ENCODE peak calls at places on chromosome 11, in seven cellular contexts. One of them, this sample, is unnamed. For H3K36me3, the result is how much of the 10 kb centered on the place peaks cover.

GRCh38 chr11:96263361-96263763 is 79.6 kb downstream of the MAML2 start:
- DNase-seq in CD4-positive, CD25-positive, alpha-beta regulatory T cell: no peak
- DNase-seq in Karpas-422: no peak
- DNase-seq in BE2C: no peak
- DNase-seq in neural progenitor cell: no peak
- DNase-seq in HCT116: no peak
- DNase-seq in fibroblast of lung: peak
- DNase-seq in this sample: no peak

GRCh38 chr11:44774131-44774530 is 47.4 kb downstream of the TSPAN18 start:
- DNase-seq in CD4-positive, CD25-positive, alpha-beta regulatory T cell: no peak
- DNase-seq in Karpas-422: peak
- DNase-seq in BE2C: peak
- DNase-seq in neural progenitor cell: no peak
- DNase-seq in HCT116: no peak
- DNase-seq in fibroblast of lung: no peak
- DNase-seq in this sample: no peak

GRCh38 chr11:118740892-118741291 is 50.1 kb downstream of the DDX6 start:
- DNase-seq in CD4-positive, CD25-positive, alpha-beta regulatory T cell: no peak
- DNase-seq in Karpas-422: no peak
- DNase-seq in BE2C: no peak
- DNase-seq in neural progenitor cell: no peak
- DNase-seq in HCT116: no peak
- DNase-seq in fibroblast of lung: no peak
- DNase-seq in this sample: no peak

GRCh38 chr11:10456519-10456918 is 1.5 kb downstream of the AMPD3 start:
- DNase-seq in CD4-positive, CD25-positive, alpha-beta regulatory T cell: peak
- DNase-seq in Karpas-422: peak
- DNase-seq in BE2C: peak
- DNase-seq in neural progenitor cell: peak
- DNase-seq in HCT116: no peak
- DNase-seq in fibroblast of lung: no peak
- DNase-seq in this sample: no peak

GRCh38 chr11:64340671-64341335 is 799 bp downstream of the CCDC88B start:
- DNase-seq in CD4-positive, CD25-positive, alpha-beta regulatory T cell: peak
- DNase-seq in Karpas-422: peak
- DNase-seq in BE2C: peak
- DNase-seq in neural progenitor cell: peak
- DNase-seq in HCT116: no peak
- DNase-seq in fibroblast of lung: no peak
- DNase-seq in this sample: no peak

GRCh38 chr11:68503281-68503687 is 42.7 kb downstream of the PPP6R3 start:
- DNase-seq in CD4-positive, CD25-positive, alpha-beta regulatory T cell: no peak
- DNase-seq in Karpas-422: no peak
- DNase-seq in BE2C: no peak
- DNase-seq in neural progenitor cell: no peak
- DNase-seq in HCT116: no peak
- DNase-seq in fibroblast of lung: no peak
- DNase-seq in this sample: peak

GRCh38 chr11:12123177-12123576 is 12.8 kb downstream of the MICAL2 start:
- DNase-seq in CD4-positive, CD25-positive, alpha-beta regulatory T cell: no peak
- DNase-seq in Karpas-422: no peak
- DNase-seq in BE2C: no peak
- DNase-seq in neural progenitor cell: no peak
- DNase-seq in HCT116: no peak
- DNase-seq in fibroblast of lung: peak
- DNase-seq in this sample: no peak

GRCh38 chr11:65165847-65166317 is 4.2 kb upstream of the SPDYC start:
- DNase-seq in CD4-positive, CD25-positive, alpha-beta regulatory T cell: no peak
- DNase-seq in Karpas-422: no peak
- DNase-seq in BE2C: no peak
- DNase-seq in neural progenitor cell: no peak
- DNase-seq in HCT116: no peak
- DNase-seq in fibroblast of lung: no peak
- DNase-seq in this sample: no peak

GRCh38 chr11:76903325-76903724 is 42.6 kb downstream of the ACER3 start:
- DNase-seq in CD4-positive, CD25-positive, alpha-beta regulatory T cell: no peak
- DNase-seq in Karpas-422: no peak
- DNase-seq in BE2C: no peak
- DNase-seq in neural progenitor cell: no peak
- DNase-seq in HCT116: peak
- DNase-seq in fibroblast of lung: no peak
- DNase-seq in this sample: no peak

GRCh38 chr11:1820463-1821325 is 14.1 kb upstream of the SYT8 start:
- DNase-seq in CD4-positive, CD25-positive, alpha-beta regulatory T cell: no peak
- DNase-seq in Karpas-422: no peak
- DNase-seq in BE2C: no peak
- DNase-seq in neural progenitor cell: no peak
- DNase-seq in HCT116: no peak
- DNase-seq in fibroblast of lung: peak
- DNase-seq in this sample: peak

GRCh38 chr11:1766719-1767398 is 3.1 kb upstream of the CTSD start:
- DNase-seq in CD4-positive, CD25-positive, alpha-beta regulatory T cell: no peak
- DNase-seq in Karpas-422: no peak
- DNase-seq in BE2C: no peak
- DNase-seq in neural progenitor cell: no peak
- DNase-seq in HCT116: no peak
- DNase-seq in fibroblast of lung: no peak
- DNase-seq in this sample: no peak

GRCh38 chr11:32056445-32056844 is 34.4 kb upstream of the RCN1 start:
- DNase-seq in CD4-positive, CD25-positive, alpha-beta regulatory T cell: no peak
- DNase-seq in Karpas-422: no peak
- DNase-seq in BE2C: no peak
- DNase-seq in neural progenitor cell: no peak
- DNase-seq in HCT116: no peak
- DNase-seq in fibroblast of lung: peak
- DNase-seq in this sample: no peak

GRCh38 chr11:47992959-47993820 is 12.8 kb downstream of the PTPRJ start:
- DNase-seq in CD4-positive, CD25-positive, alpha-beta regulatory T cell: no peak
- DNase-seq in Karpas-422: peak
- DNase-seq in BE2C: no peak
- DNase-seq in neural progenitor cell: no peak
- DNase-seq in HCT116: peak
- DNase-seq in fibroblast of lung: peak
- DNase-seq in this sample: peak

GRCh38 chr11:114134870-114135269 is 75.4 kb downstream of the ZBTB16 start:
- DNase-seq in CD4-positive, CD25-positive, alpha-beta regulatory T cell: no peak
- DNase-seq in Karpas-422: no peak
- DNase-seq in BE2C: no peak
- DNase-seq in neural progenitor cell: no peak
- DNase-seq in HCT116: no peak
- DNase-seq in fibroblast of lung: peak
- DNase-seq in this sample: peak

GRCh38 chr11:26194871-26195270 is 137.1 kb upstream of the ANO3 start:
- DNase-seq in CD4-positive, CD25-positive, alpha-beta regulatory T cell: no peak
- DNase-seq in Karpas-422: no peak
- DNase-seq in BE2C: no peak
- DNase-seq in neural progenitor cell: no peak
- DNase-seq in HCT116: no peak
- DNase-seq in fibroblast of lung: no peak
- DNase-seq in this sample: peak

GRCh38 chr11:117821431-117821830 is 3.1 kb downstream of the FXYD2 start:
- DNase-seq in CD4-positive, CD25-positive, alpha-beta regulatory T cell: no peak
- DNase-seq in Karpas-422: no peak
- DNase-seq in BE2C: no peak
- DNase-seq in neural progenitor cell: no peak
- DNase-seq in HCT116: no peak
- DNase-seq in fibroblast of lung: no peak
- DNase-seq in this sample: no peak

GRCh38 chr11:67406969-67407699 is 3.3 kb downstream of the TBC1D10C start:
- DNase-seq in CD4-positive, CD25-positive, alpha-beta regulatory T cell: no peak
- DNase-seq in Karpas-422: peak
- DNase-seq in BE2C: no peak
- DNase-seq in neural progenitor cell: no peak
- DNase-seq in HCT116: no peak
- DNase-seq in fibroblast of lung: no peak
- DNase-seq in this sample: no peak
- H3K4me3 ChIP-seq in CD4-positive, CD25-positive, alpha-beta regulatory T cell: peak
- H3K4me3 ChIP-seq in Karpas-422: peak
- H3K4me3 ChIP-seq in BE2C: no peak
- H3K4me3 ChIP-seq in neural progenitor cell: no peak
- H3K4me3 ChIP-seq in HCT116: no peak
- H3K4me3 ChIP-seq in fibroblast of lung: no peak
- H3K4me3 ChIP-seq in this sample: no peak

DNA sequence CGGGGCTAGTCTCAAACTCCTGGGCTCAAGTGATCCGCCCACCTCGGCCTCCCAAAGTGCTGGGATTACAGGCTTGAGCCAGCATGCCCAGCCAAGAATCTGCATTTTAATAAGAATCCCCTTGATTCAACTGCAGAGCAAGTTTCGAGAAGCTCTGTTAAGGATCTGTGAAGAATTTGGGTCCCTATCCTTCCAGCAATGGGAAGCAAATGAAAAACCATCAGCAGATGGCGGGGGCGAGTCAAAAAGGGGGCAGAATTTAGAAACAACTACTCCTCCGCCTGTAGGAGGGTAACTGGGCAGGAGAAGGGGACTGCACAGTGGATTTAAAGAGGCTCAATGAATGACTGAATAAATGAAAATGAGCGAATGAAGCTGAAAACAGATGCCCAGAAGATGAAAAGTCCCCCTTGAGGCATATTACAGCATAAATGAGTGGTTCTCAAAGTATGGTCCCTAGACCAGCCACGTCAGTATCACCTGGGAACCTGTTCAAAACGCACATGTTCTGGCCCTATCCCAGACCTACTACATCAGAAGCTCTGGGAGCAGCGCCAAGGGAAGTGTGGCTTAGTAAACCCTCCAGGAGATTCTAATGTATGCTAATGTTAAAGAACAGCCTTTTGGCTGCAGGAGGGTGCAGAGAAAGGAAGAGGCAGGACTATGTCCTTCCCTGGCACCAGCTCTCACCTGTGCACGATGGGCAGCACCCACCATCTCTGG is 15.0 kb downstream of the VWCE start:
- DNase-seq in CD4-positive, CD25-positive, alpha-beta regulatory T cell: no peak
- DNase-seq in Karpas-422: no peak
- DNase-seq in BE2C: no peak
- DNase-seq in neural progenitor cell: no peak
- DNase-seq in HCT116: no peak
- DNase-seq in fibroblast of lung: peak
- DNase-seq in this sample: no peak
- H3K36me3 ChIP-seq in CD4-positive, CD25-positive, alpha-beta regulatory T cell: under half
- H3K36me3 ChIP-seq in Karpas-422: under half
- H3K36me3 ChIP-seq in BE2C: under half
- H3K36me3 ChIP-seq in neural progenitor cell: under half
- H3K36me3 ChIP-seq in HCT116: under half
- H3K36me3 ChIP-seq in fibroblast of lung: under half
- H3K36me3 ChIP-seq in this sample: under half

DNA sequence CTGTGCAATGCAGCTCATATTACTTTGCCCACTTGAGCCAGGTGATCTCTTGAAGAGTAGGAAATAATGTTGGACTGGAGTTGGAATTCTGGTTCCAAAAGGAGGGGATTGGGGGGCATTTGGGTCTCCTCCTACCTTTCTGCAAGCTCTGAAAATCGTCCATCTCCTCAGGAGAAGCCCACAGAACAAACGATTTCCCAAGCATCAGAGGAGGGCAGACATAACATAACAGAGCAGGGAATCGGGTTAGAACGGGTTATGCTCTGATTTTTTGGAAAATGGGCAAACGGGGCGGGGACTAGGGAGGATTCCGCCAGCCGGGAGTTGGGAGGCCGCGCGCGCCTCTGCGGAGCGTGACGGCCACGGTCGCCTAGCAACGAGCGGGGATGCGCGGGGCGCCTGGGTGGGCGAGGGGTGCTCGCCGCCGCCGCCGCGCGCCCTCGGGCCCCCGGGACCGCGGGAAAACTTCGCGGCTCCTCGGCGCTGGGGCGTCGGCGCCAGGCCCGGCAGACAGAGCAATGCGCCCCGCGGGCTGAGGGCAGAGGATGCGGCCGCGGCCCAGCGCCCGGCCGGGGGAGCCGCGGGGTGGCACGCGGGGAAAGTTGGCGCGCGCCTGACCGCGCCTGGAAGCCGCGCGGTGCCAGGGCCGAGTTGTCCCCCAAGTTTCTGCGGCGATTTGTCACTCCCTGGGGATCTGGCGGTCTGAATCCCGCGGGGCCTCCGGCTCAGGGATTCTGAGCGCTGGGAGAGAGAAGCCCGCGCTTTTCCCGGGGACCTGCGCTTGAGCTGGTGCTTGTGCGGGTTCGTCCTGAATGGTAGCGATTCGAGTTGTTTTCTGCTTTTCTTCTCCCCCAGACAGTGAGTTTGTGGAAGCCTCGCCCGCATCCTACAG is 27.8 kb upstream of the AMOTL1 start:
- DNase-seq in CD4-positive, CD25-positive, alpha-beta regulatory T cell: no peak
- DNase-seq in Karpas-422: no peak
- DNase-seq in BE2C: peak
- DNase-seq in neural progenitor cell: peak
- DNase-seq in HCT116: no peak
- DNase-seq in fibroblast of lung: no peak
- DNase-seq in this sample: no peak
- H3K4me3 ChIP-seq in CD4-positive, CD25-positive, alpha-beta regulatory T cell: no peak
- H3K4me3 ChIP-seq in Karpas-422: no peak
- H3K4me3 ChIP-seq in BE2C: peak
- H3K4me3 ChIP-seq in neural progenitor cell: peak
- H3K4me3 ChIP-seq in HCT116: no peak
- H3K4me3 ChIP-seq in fibroblast of lung: peak
- H3K4me3 ChIP-seq in this sample: peak

DNA sequence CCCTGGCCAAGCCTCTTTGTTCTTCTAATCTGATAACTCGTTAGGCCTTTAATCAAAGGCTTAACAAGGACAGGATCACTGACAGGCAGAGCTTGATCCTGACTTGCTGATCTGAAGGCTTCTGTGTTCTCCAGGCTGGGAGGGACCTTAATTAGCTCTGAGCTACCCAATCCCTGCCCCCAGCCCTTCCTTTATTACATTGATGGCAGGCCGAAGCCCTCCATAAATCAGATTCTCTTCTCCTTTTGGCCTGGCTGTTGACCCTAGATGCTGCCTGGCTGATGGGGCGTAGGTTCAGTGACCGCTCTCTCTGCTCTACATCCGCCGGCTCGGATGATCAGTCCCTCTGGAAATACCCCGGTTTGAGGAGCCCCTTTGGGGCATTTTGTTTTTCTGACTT is 10.2 kb upstream of the RRM1 start:
- DNase-seq in CD4-positive, CD25-positive, alpha-beta regulatory T cell: no peak
- DNase-seq in Karpas-422: no peak
- DNase-seq in BE2C: no peak
- DNase-seq in neural progenitor cell: peak
- DNase-seq in HCT116: no peak
- DNase-seq in fibroblast of lung: no peak
- DNase-seq in this sample: no peak
- H3K36me3 ChIP-seq in CD4-positive, CD25-positive, alpha-beta regulatory T cell: half or more
- H3K36me3 ChIP-seq in Karpas-422: under half
- H3K36me3 ChIP-seq in BE2C: under half
- H3K36me3 ChIP-seq in neural progenitor cell: under half
- H3K36me3 ChIP-seq in HCT116: under half
- H3K36me3 ChIP-seq in fibroblast of lung: under half
- H3K36me3 ChIP-seq in this sample: under half

DNA sequence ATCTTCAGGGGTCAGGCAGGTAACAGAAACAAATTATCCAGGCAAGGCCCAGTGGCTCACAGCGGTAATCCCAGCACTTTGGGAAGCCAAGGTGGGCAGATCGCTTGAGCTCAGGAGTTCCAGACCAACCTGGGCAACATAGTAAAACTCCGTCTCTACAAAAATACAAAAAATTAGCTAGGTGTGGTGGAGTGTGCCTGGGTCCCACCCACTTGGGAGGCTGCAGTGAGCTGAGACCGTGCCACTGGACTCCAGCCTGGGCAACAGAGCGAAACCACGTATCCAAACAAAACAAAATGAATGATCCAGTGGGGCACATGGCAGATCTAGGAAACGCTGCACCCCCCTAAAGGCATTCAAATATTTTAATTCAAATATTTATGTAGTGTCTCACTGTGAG is 9.9 kb downstream of the NUMA1 start:
- DNase-seq in CD4-positive, CD25-positive, alpha-beta regulatory T cell: no peak
- DNase-seq in Karpas-422: no peak
- DNase-seq in BE2C: no peak
- DNase-seq in neural progenitor cell: no peak
- DNase-seq in HCT116: no peak
- DNase-seq in fibroblast of lung: no peak
- DNase-seq in this sample: no peak
- H3K4me3 ChIP-seq in CD4-positive, CD25-positive, alpha-beta regulatory T cell: no peak
- H3K4me3 ChIP-seq in Karpas-422: no peak
- H3K4me3 ChIP-seq in BE2C: no peak
- H3K4me3 ChIP-seq in neural progenitor cell: no peak
- H3K4me3 ChIP-seq in HCT116: peak
- H3K4me3 ChIP-seq in fibroblast of lung: no peak
- H3K4me3 ChIP-seq in this sample: no peak